ENCODE peak calls at places on chromosomes 7 and 10, in ten cellular contexts. B is tibial nerve; I is OCI-LY7; M is lower lobe of right lung; V is CD8-positive, alpha-beta T cell; U is GM12878; D is left ventricle myocardium inferior; H is stomach; K is IMR-90; S is PC-3. J is an unnamed sample. For H3K4me1, the result is how much of the 10 kb centered on the place peaks cover.

GRCh38 chr10:109922976-109923921 is at the start of gene XPNPEP1:
- DNase-seq in B (peak), I (peak), M (peak), V (peak), U (no peak), D (peak), H (peak), K (peak), S (peak), J (no peak)

GRCh38 chr10:72335394-72336258 is 19.1 kb downstream of the DNAJB12 start:
- DNase-seq in B (peak), I (peak), M (peak), V (peak), U (no peak), D (peak), H (peak), K (no peak), S (no peak), J (no peak)

GRCh38 chr10:71262817-71263216 is 50.4 kb downstream of the UNC5B start:
- DNase-seq in B (no peak), I (no peak), M (no peak), V (no peak), U (no peak), D (no peak), H (no peak), K (no peak), S (no peak), J (no peak)

GRCh38 chr10:46523881-46524470 is 32.5 kb downstream of the GPRIN2 start:
- DNase-seq in B (no peak), I (no peak), M (peak), V (no peak), U (no peak), D (peak), H (peak), K (peak), S (peak), J (no peak)

GRCh38 chr10:1611936-1612550 is 125.3 kb downstream of the ADARB2 start:
- DNase-seq in B (no peak), I (no peak), M (no peak), V (no peak), U (no peak), D (no peak), H (no peak), K (no peak), S (no peak), J (no peak)

GRCh38 chr7:22269963-22270362 is 87.0 kb downstream of the RAPGEF5 start:
- DNase-seq in B (no peak), I (no peak), M (no peak), V (no peak), U (no peak), D (no peak), H (peak), K (no peak), S (no peak), J (no peak)

GRCh38 chr10:103660364-103661197 is 167.1 kb downstream of the NEURL1 start:
- DNase-seq in B (no peak), I (no peak), M (peak), V (peak), U (no peak), D (peak), H (peak), K (peak), S (no peak), J (no peak)

GRCh38 chr7:90736316-90736715 is 140.2 kb downstream of the CDK14 start:
- DNase-seq in B (no peak), I (no peak), M (no peak), V (no peak), U (no peak), D (no peak), H (no peak), K (no peak), S (no peak), J (no peak)

GRCh38 chr10:62992145-62992721 is 140.9 kb upstream of the NRBF2 start:
- DNase-seq in B (peak), I (no peak), M (no peak), V (no peak), U (peak), D (no peak), H (no peak), K (peak), S (peak), J (no peak)

GRCh38 chr7:16202298-16202697 is 219.0 kb downstream of the CRPPA start:
- DNase-seq in B (no peak), I (no peak), M (no peak), V (no peak), U (no peak), D (no peak), H (no peak), K (no peak), S (no peak), J (no peak)

GRCh38 chr7:10568891-10569290 is 404.8 kb upstream of the PHF14 start:
- DNase-seq in B (no peak), I (no peak), M (no peak), V (no peak), U (no peak), D (no peak), H (no peak), K (no peak), S (no peak), J (no peak)

GRCh38 chr7:74153736-74154135 is 20.4 kb upstream of the EIF4H start:
- DNase-seq in B (no peak), I (no peak), M (no peak), V (no peak), U (no peak), D (no peak), H (no peak), K (no peak), S (peak), J (no peak)

GRCh38 chr10:34933676-34934075 is 118.6 kb upstream of the PARD3 start:
- DNase-seq in B (peak), I (no peak), M (peak), V (no peak), U (no peak), D (peak), H (no peak), K (no peak), S (no peak), J (peak)

GRCh38 chr10:69389827-69390490 is 26.8 kb downstream of the TACR2 start:
- DNase-seq in B (no peak), I (peak), M (no peak), V (no peak), U (no peak), D (peak), H (peak), K (peak), S (peak), J (no peak)

GRCh38 chr10:124522131-124522902 is 60.7 kb downstream of the LHPP start:
- DNase-seq in B (no peak), I (no peak), M (peak), V (no peak), U (no peak), D (no peak), H (no peak), K (no peak), S (no peak), J (no peak)

GRCh38 chr7:44534501-44534900 is 6.6 kb downstream of the NPC1L1 start:
- DNase-seq in B (no peak), I (peak), M (no peak), V (no peak), U (no peak), D (no peak), H (no peak), K (no peak), S (peak), J (no peak)

GRCh38 chr7:111958889-111959288 is 247.3 kb downstream of the DOCK4 start:
- DNase-seq in B (no peak), I (no peak), M (no peak), V (no peak), U (no peak), D (no peak), H (no peak), K (no peak), S (no peak), J (no peak)

GRCh38 chr10:103181244-103181643 is 11.8 kb downstream of the NT5C2 start:
- DNase-seq in B (no peak), I (peak), M (no peak), V (no peak), U (peak), D (no peak), H (no peak), K (no peak), S (no peak), J (no peak)

GRCh38 chr7:155997431-155998327 is 185.4 kb upstream of the SHH start:
- DNase-seq in B (no peak), I (no peak), M (no peak), V (peak), U (no peak), D (no peak), H (peak), K (no peak), S (no peak), J (no peak)

DNA sequence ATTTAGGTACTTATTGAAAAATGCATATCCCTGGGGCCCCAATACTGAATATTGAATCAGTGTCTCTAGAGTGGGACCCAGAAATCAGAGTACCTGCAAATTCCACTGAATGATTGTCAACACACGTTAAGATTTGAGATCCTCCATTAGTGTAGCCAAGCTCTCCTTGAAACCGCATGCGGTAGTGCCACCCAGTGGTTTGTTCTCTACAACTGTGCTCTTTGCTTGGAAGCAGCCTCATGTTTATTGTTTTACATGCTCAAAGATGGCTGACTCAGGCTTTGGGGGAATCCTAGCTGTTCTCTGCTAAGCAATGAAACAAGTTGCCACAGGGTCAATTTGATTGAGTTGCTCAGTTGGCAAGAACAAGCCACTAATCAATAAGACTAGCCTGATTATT is 340.2 kb upstream of the CELF2 start:
- DNase-seq in B (peak), I (peak), M (peak), V (no peak), U (peak), D (peak), H (peak), K (peak), S (peak), J (no peak)
- H3K4me1 ChIP-seq in B (under half), I (under half), M (under half), V (under half), U (under half), D (under half), H (under half), K (under half), S (under half), J (under half)

DNA sequence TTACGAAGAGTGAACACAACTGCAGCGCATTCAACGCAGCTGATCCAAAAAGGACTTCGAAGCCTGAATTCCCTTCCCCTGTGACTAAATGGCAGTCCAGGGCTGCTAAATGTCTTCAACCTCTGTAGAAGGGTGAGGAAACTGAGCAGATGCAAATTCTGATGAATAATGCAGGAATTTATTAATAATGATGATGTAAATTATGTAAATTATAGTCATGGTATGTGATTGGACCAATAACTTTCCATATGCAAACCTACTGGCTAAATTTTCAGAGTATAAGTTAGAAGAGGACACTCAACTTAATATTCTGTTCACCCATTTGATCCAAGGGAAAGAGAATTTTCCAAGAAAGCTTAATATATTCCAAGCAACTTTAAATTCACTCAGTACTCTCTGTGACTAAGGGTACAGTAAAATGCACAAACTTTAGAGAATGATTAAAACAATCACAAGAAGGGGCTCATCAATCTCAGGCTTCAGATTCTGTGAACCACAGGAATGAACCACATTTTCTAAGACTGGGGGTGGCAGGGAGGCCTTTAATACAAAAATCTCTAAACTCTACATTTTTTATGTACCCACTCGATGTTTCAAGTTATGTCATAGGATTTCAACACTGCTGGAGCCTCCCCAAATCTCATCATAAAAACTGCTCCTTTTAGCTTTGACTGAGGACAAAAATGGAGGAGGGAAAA is 3.5 kb downstream of the FGFR2 start:
- DNase-seq in B (no peak), I (no peak), M (no peak), V (no peak), U (no peak), D (no peak), H (no peak), K (no peak), S (no peak), J (no peak)
- H3K4me3 ChIP-seq in B (no peak), I (no peak), M (no peak), V (no peak), U (no peak), D (no peak), H (no peak), K (no peak), S (no peak), J (peak)

DNA sequence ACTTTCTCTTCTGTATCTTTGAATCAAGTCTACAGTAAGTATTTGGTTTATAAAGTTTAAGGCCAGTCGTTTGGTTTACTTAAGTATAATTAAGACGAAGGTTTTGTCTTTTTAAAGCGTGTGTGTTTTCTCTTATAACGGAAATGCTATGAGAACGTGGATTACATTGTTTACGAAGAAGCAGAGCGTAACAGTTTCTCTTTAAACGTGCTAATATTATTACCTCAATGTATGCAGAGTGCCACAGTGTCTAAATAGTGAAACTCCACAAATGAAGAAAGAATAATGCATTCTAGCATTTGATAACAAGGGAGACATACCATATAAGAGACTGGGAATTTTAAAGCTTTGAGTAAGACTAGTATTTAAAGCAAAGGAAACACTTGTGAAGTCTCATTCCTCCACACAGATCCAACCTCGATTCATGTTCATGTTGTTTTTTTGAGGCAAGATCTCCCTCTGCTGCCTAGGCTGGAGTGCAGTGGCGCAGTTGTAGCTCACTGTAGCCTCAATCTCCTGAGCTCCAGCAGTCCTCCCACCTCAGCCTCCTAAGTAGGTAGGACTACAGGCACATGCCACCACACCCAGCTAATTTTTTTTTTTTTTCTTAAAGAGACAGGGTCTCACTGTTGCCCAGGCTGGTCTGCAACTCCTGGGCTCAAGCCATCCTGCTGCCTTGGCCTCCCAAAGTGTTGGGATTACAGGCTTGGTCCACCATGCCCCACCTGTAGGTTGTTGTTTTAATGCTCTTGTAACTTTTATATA is 75.1 kb downstream of the ANKRD61 start:
- DNase-seq in B (peak), I (peak), M (no peak), V (no peak), U (no peak), D (no peak), H (no peak), K (peak), S (peak), J (no peak)
- TF ChIP-seq CTCF in B (no peak), I (peak), M (peak), V (peak), U (peak), D (peak), H (no peak), K (peak), S (peak), J (peak)

GRCh38 chr7:18623389-18623788 is 127.8 kb downstream of the HDAC9 start:
- DNase-seq in B (no peak), I (no peak), M (no peak), V (no peak), U (no peak), D (no peak), H (no peak), K (no peak), S (no peak), J (no peak)

GRCh38 chr7:18626717-18627116 is 131.2 kb downstream of the HDAC9 start:
- DNase-seq in B (no peak), I (no peak), M (no peak), V (no peak), U (no peak), D (no peak), H (no peak), K (no peak), S (no peak), J (no peak)

GRCh38 chr7:18624436-18624835 is 128.9 kb downstream of the HDAC9 start:
- DNase-seq in B (no peak), I (no peak), M (no peak), V (no peak), U (no peak), D (no peak), H (no peak), K (no peak), S (no peak), J (no peak)

DNA sequence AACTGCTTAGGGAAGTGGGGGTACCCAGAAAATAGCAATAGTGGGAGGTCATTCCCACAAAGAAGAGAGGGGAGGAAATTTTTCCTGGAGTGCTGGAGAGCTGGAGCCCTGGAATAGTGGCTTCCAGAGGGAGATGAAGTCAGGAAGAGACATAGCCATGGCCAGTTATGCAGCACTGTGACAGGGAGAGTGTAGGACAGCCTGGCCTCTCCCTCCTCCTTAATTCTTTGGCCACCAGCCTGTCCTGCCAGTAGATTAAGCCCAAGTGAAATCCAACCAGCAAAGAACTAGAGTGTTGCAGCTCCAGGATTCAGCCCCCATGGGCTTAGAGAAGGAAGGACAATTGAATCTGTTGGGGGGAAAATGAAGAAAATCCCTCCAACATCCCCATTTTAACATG is 130.5 kb downstream of the HDAC9 start:
- DNase-seq in B (no peak), I (no peak), M (no peak), V (no peak), U (no peak), D (no peak), H (no peak), K (no peak), S (no peak), J (no peak)
- H3K4me1 ChIP-seq in B (under half), I (under half), M (under half), V (under half), U (under half), D (under half), H (under half), K (under half), S (under half), J (under half)

GRCh38 chr7:98281757-98282652 is 519 bp downstream of the BRI3 start:
- DNase-seq in B (peak), I (peak), M (peak), V (no peak), U (no peak), D (no peak), H (peak), K (no peak), S (no peak), J (no peak)
- H3K4me3 ChIP-seq in B (peak), I (peak), M (peak), V (peak), U (peak), D (peak), H (peak), K (peak), S (peak), J (peak)

J was measured in esophagus muscularis mucosa.